ENCODE peak calls at places on chromosomes 3 and 15, in four cellular contexts. L, V, U and S are unnamed samples.
A peak's percentile ranks its signal among the peaks of the same experiment; 100 is the strongest.

GRCh38 chr3:194272221-194272620 is 78.9 kb downstream of the CPN2 start:
- DNase-seq in L (no peak), V (no peak), U (no peak), S (no peak)

GRCh38 chr3:74009961-74010859 is 385.5 kb upstream of the PDZRN3 start:
- DNase-seq in L (no peak), V (peak; percentile 39), U (no peak), S (no peak)

GRCh38 chr15:49238342-49238741 is 68.3 kb downstream of the GALK2 start:
- DNase-seq in L (peak; percentile 75), V (no peak), U (no peak), S (no peak)

GRCh38 chr3:155991291-155991690 is 120.8 kb downstream of the GMPS start:
- DNase-seq in L (no peak), V (no peak), U (no peak), S (no peak)

GRCh38 chr3:53850895-53851294 is 4.5 kb downstream of the IL17RB start:
- DNase-seq in L (peak; percentile 16), V (no peak), U (no peak), S (no peak)

GRCh38 chr3:81214626-81215025 is 546.8 kb downstream of the GBE1 start:
- DNase-seq in L (no peak), V (no peak), U (no peak), S (no peak)

GRCh38 chr3:194396897-194397756 is 1.9 kb downstream of the GP5 start:
- DNase-seq in L (no peak), V (no peak), U (no peak), S (no peak)

GRCh38 chr3:16013563-16013962 is 160.9 kb upstream of the GALNT15 start:
- DNase-seq in L (no peak), V (no peak), U (no peak), S (no peak)

GRCh38 chr15:92848464-92848851 is 51.7 kb upstream of the CHD2 start:
- DNase-seq in L (no peak), V (no peak), U (no peak), S (no peak)

GRCh38 chr3:39114456-39114855 is 7.0 kb downstream of the TTC21A start:
- DNase-seq in L (no peak), V (no peak), U (no peak), S (no peak)

GRCh38 chr3:12982619-12983101 is 90.6 kb downstream of the IQSEC1 start:
- DNase-seq in L (no peak), V (no peak), U (no peak), S (no peak)

GRCh38 chr15:74614744-74615312 is 808 bp upstream of the CLK3 start:
- DNase-seq in L (peak; percentile 68), V (peak; percentile 93), U (no peak), S (peak; percentile 85)

GRCh38 chr15:78927077-78927790 is 17.6 kb downstream of the CTSH start:
- DNase-seq in L (no peak), V (no peak), U (no peak), S (no peak)

GRCh38 chr15:85475711-85476110 is 95.3 kb downstream of the AKAP13 start:
- DNase-seq in L (no peak), V (no peak), U (no peak), S (no peak)

GRCh38 chr3:72350761-72351505 is 497.3 kb downstream of the SHQ1 start:
- DNase-seq in L (no peak), V (no peak), U (no peak), S (no peak)

GRCh38 chr15:52735231-52736089 is 54.7 kb downstream of the ONECUT1 start:
- DNase-seq in L (peak; percentile 60), V (peak; percentile 85), U (peak; percentile 83), S (peak; percentile 79)

GRCh38 chr3:47614788-47615187 is 36.1 kb upstream of the CSPG5 start:
- DNase-seq in L (no peak), V (no peak), U (no peak), S (no peak)

GRCh38 chr3:87145553-87145952 is 81.6 kb upstream of the CHMP2B start:
- DNase-seq in L (no peak), V (peak; percentile 17), U (no peak), S (no peak)

GRCh38 chr3:16335772-16336621 is 71.0 kb downstream of the OXNAD1 start:
- DNase-seq in L (no peak), V (no peak), U (no peak), S (no peak)